ENCODE peak calls at places on chromosomes 1 and 21, in six cellular contexts. U, M, L, T, F and Y are unnamed samples. For H3K9me3, the result is how much of the 10 kb centered on the place peaks cover.

GRCh38 chr1:203867816-203868215 is 6.4 kb downstream of the SNRPE start:
- DNase-seq in T (no peak), F (no peak), U (no peak), M (no peak), L (no peak), Y (no peak)

GRCh38 chr21:33478858-33479678 is 706 bp downstream of the TMEM50B start:
- DNase-seq in L (no peak), F (peak), U (no peak), T (no peak), M (peak), Y (peak)

GRCh38 chr1:1626207-1627141 is 5.5 kb upstream of the MMP23B start:
- DNase-seq in L (no peak), F (no peak), M (no peak), T (no peak), U (no peak), Y (no peak)

GRCh38 chr1:79575424-79575823 is 568.9 kb upstream of the ADGRL4 start:
- DNase-seq in L (no peak), F (no peak), T (no peak), M (no peak), U (no peak), Y (no peak)

GRCh38 chr21:31872452-31873274 is at the start of gene HUNK:
- DNase-seq in F (peak), M (peak), U (no peak), T (no peak), L (peak), Y (peak)

GRCh38 chr1:45913183-45913924 is 109.9 kb downstream of the MAST2 start:
- DNase-seq in U (no peak), F (peak), T (no peak), L (peak), M (peak), Y (peak)

GRCh38 chr1:206144605-206145004 is 27.4 kb upstream of the AVPR1B start:
- DNase-seq in L (no peak), T (no peak), M (no peak), U (no peak), F (no peak), Y (no peak)

GRCh38 chr21:18636897-18637296 is 233.3 kb upstream of the TMPRSS15 start:
- DNase-seq in L (no peak), M (no peak), T (no peak), F (no peak), U (no peak), Y (no peak)

GRCh38 chr1:92203105-92203504 is 14.6 kb upstream of the C1orf146 start:
- DNase-seq in L (no peak), U (no peak), T (no peak), M (no peak), F (no peak), Y (no peak)

DNA sequence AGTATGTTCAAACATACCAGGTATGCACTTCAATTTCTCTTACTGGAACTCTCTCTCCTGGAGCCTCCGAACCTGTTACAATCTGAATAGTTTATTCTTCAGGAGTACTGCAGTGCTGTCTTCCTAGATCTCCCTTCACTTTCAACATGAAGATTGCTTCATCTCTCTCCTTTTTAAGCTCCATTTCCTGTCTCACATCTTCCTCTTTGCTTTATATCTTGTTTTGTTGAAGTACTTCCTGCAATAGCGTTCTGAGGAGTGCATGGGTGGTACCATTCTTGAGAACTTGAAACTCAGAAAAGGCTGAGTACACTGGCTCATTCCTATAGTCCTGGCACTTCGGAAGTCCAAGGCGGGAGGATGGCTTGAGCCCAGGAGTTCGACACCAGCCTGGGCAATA is 15.7 kb upstream of the C1orf146 start:
- DNase-seq in L (no peak), M (no peak), U (no peak), F (no peak), T (no peak), Y (no peak)
- H3K9me3 ChIP-seq in L (under half), M (under half), U (under half), F (under half), T (under half), Y (under half)

DNA sequence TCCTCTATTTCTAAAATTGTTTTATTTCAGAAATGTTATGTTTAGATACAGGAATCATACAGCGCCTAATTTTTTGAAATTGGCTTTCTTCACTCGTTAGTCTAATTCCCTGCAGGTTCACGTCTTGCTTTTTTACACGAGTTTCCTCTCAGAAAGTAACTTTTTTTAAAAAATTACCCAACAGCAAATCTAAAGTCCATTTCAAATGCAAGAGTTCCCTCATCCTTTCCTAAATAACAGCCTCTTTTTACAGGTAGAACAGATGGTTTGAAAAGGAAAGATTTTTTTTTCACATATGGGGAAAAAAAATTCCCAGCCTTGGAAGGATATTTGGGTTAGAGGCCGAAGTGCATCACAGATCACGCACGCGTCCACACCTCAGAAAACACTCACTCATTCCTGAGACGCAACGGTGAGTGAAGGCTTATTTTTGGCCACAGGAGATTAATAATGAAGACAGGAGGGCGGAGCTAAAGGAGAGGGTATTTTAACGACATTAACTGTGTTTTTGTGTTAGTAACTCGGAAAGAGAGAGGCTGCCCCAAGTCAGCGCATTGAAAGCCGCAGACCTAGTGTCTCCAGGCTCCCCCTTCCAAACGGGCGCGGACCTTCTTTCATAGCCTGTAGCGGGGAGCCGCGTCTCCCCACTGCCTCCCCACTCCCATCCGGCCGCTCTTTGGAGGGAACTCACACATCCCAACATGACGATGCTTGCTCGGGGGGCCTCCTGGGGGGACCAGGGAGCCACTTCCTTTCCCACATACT is 936 bp upstream of the RIPK4 start:
- DNase-seq in L (no peak), U (no peak), F (no peak), T (no peak), M (no peak), Y (no peak)
- TF ChIP-seq POLR2A in L (no peak), U (no peak), F (no peak), T (no peak), M (no peak), Y (no peak)

DNA sequence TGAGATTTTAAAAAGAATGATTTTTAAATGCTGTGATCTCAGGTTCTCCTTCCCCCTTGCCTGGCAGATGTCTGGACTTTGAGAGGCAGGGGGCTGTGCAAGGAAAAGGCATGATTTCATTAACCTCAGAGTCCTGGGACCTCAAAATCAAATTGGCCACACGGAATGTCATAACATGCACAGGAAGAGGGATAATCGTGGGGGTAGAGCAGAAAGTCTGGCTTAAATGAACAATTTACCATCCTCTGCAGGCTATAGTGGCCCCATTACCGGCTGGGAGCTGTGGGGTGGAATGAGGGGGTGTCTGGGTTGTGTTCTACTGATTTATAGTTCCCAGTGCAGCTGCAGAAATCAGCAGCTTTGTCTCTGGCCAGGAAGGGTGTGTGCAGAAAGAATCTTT is 10.8 kb downstream of the OPRD1 start:
- DNase-seq in U (no peak), M (no peak), L (no peak), T (no peak), F (no peak), Y (no peak)
- H3K27ac ChIP-seq in U (no peak), M (no peak), L (no peak), T (no peak), F (no peak), Y (no peak)

DNA sequence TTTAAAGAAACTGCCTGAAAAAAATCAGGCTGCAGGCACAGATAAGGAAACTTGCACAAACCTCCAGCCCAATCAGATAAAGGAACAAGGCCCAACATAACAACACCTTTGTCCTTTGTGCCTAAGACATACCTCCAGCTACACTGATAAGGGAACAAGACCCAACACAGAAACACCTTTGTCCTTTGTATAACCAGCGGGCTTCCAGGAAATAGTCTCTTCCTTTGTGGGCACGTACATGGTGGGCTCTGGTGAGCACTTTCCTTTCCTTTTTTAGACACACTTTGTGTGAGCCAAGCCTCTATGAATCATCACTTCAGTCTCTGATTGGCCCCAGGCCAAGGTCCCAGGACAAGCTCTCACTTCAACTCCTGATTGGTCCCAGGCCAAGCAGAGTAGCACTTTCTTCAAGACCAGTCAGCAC is 23.6 kb downstream of the ZNF670 start:
- DNase-seq in T (no peak), L (peak), F (no peak), U (no peak), M (peak), Y (peak)
- H3K9me3 ChIP-seq in T (under half), L (under half), F (under half), U (under half), M (under half), Y (under half)

GRCh38 chr1:161198877-161199431 is at the start of gene ADAMTS4:
- DNase-seq in U (no peak), F (no peak), L (peak), M (peak), T (no peak), Y (peak)
- TF ChIP-seq POLR2A in U (no peak), F (peak), L (peak), M (peak), T (peak), Y (no peak)

DNA sequence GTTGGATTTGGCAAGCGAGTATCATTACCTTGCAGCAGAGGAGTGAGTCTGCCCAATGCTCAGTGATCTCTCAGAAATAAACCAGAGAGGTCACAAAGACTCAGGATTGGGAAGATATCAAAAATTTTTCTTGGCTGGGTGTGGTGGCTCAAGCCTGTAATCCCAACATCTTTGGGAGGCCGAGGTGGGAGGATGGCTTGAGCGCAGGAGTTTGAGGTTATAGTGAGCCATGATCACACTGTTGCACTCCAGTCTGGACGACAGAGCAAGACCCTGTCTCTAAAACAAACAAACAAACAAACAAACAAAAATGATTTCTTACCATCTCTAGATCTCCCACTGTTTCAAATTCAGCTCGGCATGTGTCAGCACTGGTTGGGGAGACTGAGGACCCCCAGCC is 13.3 kb upstream of the BECN2 start:
- DNase-seq in T (no peak), U (no peak), M (no peak), L (no peak), F (no peak), Y (no peak)
- H3K27ac ChIP-seq in T (no peak), U (no peak), M (no peak), L (no peak), F (no peak), Y (no peak)

DNA sequence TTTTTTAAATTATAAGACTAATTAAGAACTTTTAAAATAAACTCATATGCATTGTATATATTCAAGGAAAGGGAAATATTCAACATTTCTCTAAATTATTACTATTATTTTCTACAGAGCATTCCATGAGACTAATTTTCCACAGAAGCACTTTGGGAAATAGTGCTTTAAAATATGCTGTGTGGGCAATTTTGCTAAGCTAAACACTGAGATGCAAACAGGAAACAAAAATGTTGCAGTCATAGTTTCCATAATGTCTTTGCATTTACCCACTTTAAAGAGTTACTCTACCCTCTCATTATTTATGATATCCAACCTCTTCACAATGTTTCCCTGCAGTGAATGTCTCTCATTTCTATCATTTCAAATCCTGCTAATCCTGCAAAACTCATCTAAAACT is 269.6 kb upstream of the BEND5 start:
- DNase-seq in M (no peak), L (no peak), U (no peak), F (no peak), T (no peak), Y (no peak)
- H3K9me3 ChIP-seq in M (under half), L (under half), U (under half), F (under half), T (under half), Y (under half)

GRCh38 chr1:109493227-109493626 is 667 bp upstream of the CYB561D1 start:
- DNase-seq in U (no peak), M (no peak), F (no peak), L (no peak), T (no peak), Y (no peak)

GRCh38 chr1:109490934-109491302 is 3.0 kb upstream of the CYB561D1 start:
- DNase-seq in L (no peak), M (no peak), T (no peak), F (no peak), U (no peak), Y (no peak)

GRCh38 chr1:109495738-109496137 is 1.8 kb downstream of the CYB561D1 start:
- DNase-seq in T (no peak), F (no peak), L (no peak), U (no peak), M (no peak), Y (no peak)

GRCh38 chr1:109491372-109491771 is 2.5 kb upstream of the CYB561D1 start:
- DNase-seq in L (no peak), F (no peak), U (no peak), M (no peak), T (no peak), Y (no peak)

GRCh38 chr1:109493805-109494539 is at the start of gene CYB561D1:
- DNase-seq in L (peak), T (peak), F (peak), U (peak), M (peak), Y (peak)
- TF ChIP-seq POLR2A in L (peak), T (peak), F (peak), U (peak), M (peak), Y (no peak)